ENCODE peak calls at places on chromosomes 7 and 10, in ten cellular contexts. N, M, X, W, A, D, I, Y, G and B are unnamed samples.

GRCh38 chr7:80921130-80921529 is 2.3 kb upstream of the SEMA3C start:
- DNase-seq in N (no peak), M (no peak), X (no peak), W (no peak), A (no peak), D (peak), I (no peak), Y (peak), G (no peak), B (no peak)

GRCh38 chr10:12414278-12414988 is 65.1 kb downstream of the CAMK1D start:
- DNase-seq in N (no peak), M (no peak), X (no peak), W (no peak), A (no peak), D (no peak), I (no peak), Y (peak), G (no peak), B (no peak)

GRCh38 chr7:44221231-44221791 is 20.5 kb downstream of the YKT6 start:
- DNase-seq in N (peak), M (peak), X (no peak), W (no peak), A (no peak), D (no peak), I (peak), Y (no peak), G (peak), B (no peak)

GRCh38 chr7:101693498-101694091 is 64.5 kb upstream of the MYL10 start:
- DNase-seq in N (no peak), M (no peak), X (no peak), W (no peak), A (no peak), D (no peak), I (no peak), Y (no peak), G (no peak), B (no peak)

GRCh38 chr7:25179325-25179724 is 49.0 kb downstream of the NPVF start:
- DNase-seq in N (no peak), M (no peak), X (no peak), W (no peak), A (no peak), D (no peak), I (no peak), Y (peak), G (no peak), B (no peak)

GRCh38 chr10:75358835-75359421 is 42.6 kb downstream of the ZNF503 start:
- DNase-seq in N (no peak), M (no peak), X (no peak), W (no peak), A (no peak), D (peak), I (no peak), Y (peak), G (no peak), B (peak)

GRCh38 chr10:35577915-35578607 is 27.1 kb upstream of the GJD4 start:
- DNase-seq in N (no peak), M (no peak), X (no peak), W (no peak), A (no peak), D (peak), I (no peak), Y (peak), G (no peak), B (no peak)

GRCh38 chr7:107971613-107972012 is 31.3 kb downstream of the LAMB1 start:
- DNase-seq in N (peak), M (no peak), X (no peak), W (peak), A (no peak), D (peak), I (no peak), Y (peak), G (no peak), B (no peak)

GRCh38 chr7:121755818-121756501 is 117.0 kb upstream of the PTPRZ1 start:
- DNase-seq in N (no peak), M (no peak), X (no peak), W (no peak), A (peak), D (no peak), I (no peak), Y (no peak), G (no peak), B (no peak)

GRCh38 chr7:30147223-30147622 is 12.4 kb downstream of the MTURN start:
- DNase-seq in N (no peak), M (no peak), X (no peak), W (no peak), A (no peak), D (no peak), I (no peak), Y (no peak), G (no peak), B (no peak)

GRCh38 chr7:47895026-47895425 is 53.2 kb downstream of the PKD1L1 start:
- DNase-seq in N (no peak), M (no peak), X (no peak), W (no peak), A (no peak), D (no peak), I (no peak), Y (no peak), G (no peak), B (no peak)

GRCh38 chr7:42611961-42612360 is 299.9 kb downstream of the C7orf25 start:
- DNase-seq in N (no peak), M (peak), X (no peak), W (no peak), A (no peak), D (no peak), I (no peak), Y (no peak), G (no peak), B (no peak)

GRCh38 chr10:114714281-114714741 is 56.2 kb upstream of the ABLIM1 start:
- DNase-seq in N (no peak), M (no peak), X (no peak), W (no peak), A (no peak), D (peak), I (no peak), Y (peak), G (no peak), B (no peak)

GRCh38 chr7:46982928-46983327 is 599.0 kb downstream of the TNS3 start:
- DNase-seq in N (no peak), M (no peak), X (no peak), W (no peak), A (no peak), D (no peak), I (no peak), Y (no peak), G (no peak), B (no peak)

GRCh38 chr7:30805081-30805691 is 34.0 kb downstream of the MINDY4 start:
- DNase-seq in N (no peak), M (no peak), X (no peak), W (peak), A (no peak), D (no peak), I (no peak), Y (no peak), G (no peak), B (no peak)

GRCh38 chr10:24533981-24534380 is 189.7 kb downstream of the ARHGAP21 start:
- DNase-seq in N (no peak), M (no peak), X (no peak), W (no peak), A (no peak), D (no peak), I (no peak), Y (no peak), G (no peak), B (no peak)

GRCh38 chr10:69416695-69417094 is at the start of gene TACR2:
- DNase-seq in N (no peak), M (no peak), X (no peak), W (no peak), A (no peak), D (no peak), I (no peak), Y (no peak), G (no peak), B (no peak)

GRCh38 chr10:98047009-98047741 is 16.8 kb upstream of the CRTAC1 start:
- DNase-seq in N (no peak), M (no peak), X (no peak), W (peak), A (no peak), D (peak), I (no peak), Y (no peak), G (no peak), B (no peak)

GRCh38 chr10:75023074-75023473 is 88.4 kb upstream of the SAMD8 start:
- DNase-seq in N (no peak), M (no peak), X (no peak), W (no peak), A (no peak), D (no peak), I (no peak), Y (no peak), G (no peak), B (no peak)

GRCh38 chr10:132036887-132037675 is 28.7 kb upstream of the JAKMIP3 start:
- DNase-seq in N (no peak), M (no peak), X (no peak), W (no peak), A (no peak), D (no peak), I (no peak), Y (no peak), G (peak), B (peak)

GRCh38 chr10:112446055-112446854 is 459 bp downstream of the ZDHHC6 start:
- DNase-seq in N (no peak), M (no peak), X (peak), W (no peak), A (peak), D (peak), I (peak), Y (peak), G (peak), B (no peak)

GRCh38 chr7:326273-326672 is 36.3 kb downstream of the FOXL3 start:
- DNase-seq in N (peak), M (no peak), X (no peak), W (no peak), A (no peak), D (no peak), I (no peak), Y (no peak), G (peak), B (peak)

GRCh38 chr7:85426487-85426960 is 239.7 kb upstream of the SEMA3D start:
- DNase-seq in N (peak), M (no peak), X (no peak), W (no peak), A (peak), D (peak), I (no peak), Y (peak), G (no peak), B (no peak)

GRCh38 chr10:36462194-36462593 is 663.2 kb upstream of the ANKRD30A start:
- DNase-seq in N (no peak), M (no peak), X (no peak), W (no peak), A (no peak), D (peak), I (no peak), Y (peak), G (no peak), B (no peak)

GRCh38 chr7:103593691-103594090 is 147.7 kb upstream of the SLC26A5 start:
- DNase-seq in N (no peak), M (no peak), X (no peak), W (no peak), A (no peak), D (no peak), I (no peak), Y (peak), G (no peak), B (no peak)

GRCh38 chr7:148191391-148192076 is 399.0 kb upstream of the C7orf33 start:
- DNase-seq in N (no peak), M (no peak), X (no peak), W (no peak), A (peak), D (peak), I (no peak), Y (no peak), G (no peak), B (no peak)

DNA sequence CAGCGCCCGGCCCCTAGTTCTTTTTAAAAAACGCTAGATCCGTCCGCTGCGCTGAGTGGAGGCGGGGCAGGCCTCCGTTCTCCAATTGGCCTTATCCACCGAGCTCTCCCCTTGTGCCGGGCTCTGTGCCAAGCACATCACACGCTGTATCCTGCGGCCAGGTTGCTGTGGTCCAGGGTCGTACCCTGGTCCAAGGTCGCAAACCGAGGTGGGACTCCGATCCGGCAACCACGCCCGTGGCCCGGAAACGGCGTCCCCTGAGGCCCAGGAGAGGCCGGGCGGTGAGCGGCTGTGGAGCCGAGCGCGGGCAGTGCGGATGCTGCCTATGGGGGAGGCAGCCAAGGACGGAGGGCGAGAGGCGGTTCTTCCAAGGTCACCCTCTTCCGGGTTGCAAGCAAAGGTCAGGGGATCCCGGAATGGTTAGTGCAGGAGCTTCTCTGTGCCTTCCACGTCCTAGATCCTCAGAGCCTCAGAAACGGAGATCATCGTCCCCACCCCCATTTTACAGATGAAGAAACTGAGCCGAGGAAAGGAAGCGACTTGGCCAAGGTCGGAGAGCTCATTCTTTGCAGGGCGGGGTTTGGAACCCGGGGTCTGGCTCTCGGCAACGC is 72.4 kb upstream of the LRRC4 start:
- DNase-seq in N (peak), M (no peak), X (peak), W (no peak), A (no peak), D (peak), I (no peak), Y (peak), G (no peak), B (no peak)
- TF ChIP-seq CTCF in N (no peak), M (no peak), X (no peak), W (no peak), A (no peak), D (no peak), I (no peak), Y (no peak), G (no peak), B (no peak)

DNA sequence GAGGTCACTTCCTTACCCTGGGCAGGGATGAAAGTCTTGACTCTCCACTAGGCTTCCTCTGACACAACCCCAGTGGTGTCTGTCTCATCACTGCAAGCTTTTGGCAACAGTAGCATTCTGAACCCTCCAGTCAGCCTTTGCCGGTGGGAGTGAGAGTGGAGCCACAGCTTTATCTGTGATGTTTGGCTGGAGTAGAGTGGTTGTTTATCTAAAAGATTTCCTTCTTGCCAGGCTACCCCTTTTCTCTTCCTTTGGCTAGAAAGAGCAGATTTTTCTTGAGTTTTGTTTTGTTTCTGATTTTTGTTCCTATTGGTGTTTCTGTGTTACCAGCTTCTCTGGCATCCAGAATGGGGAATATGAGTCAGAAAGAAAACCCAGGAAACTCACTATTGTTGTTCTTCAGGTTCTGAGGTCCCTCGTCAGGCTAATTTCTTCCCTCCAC is 98.9 kb upstream of the KIF5B start:
- DNase-seq in N (no peak), M (no peak), X (no peak), W (no peak), A (no peak), D (peak), I (no peak), Y (peak), G (no peak), B (no peak)
- TF ChIP-seq CTCF in N (no peak), M (no peak), X (no peak), W (no peak), A (no peak), D (no peak), I (no peak), Y (no peak), G (no peak), B (no peak)

GRCh38 chr10:93570383-93570782 is 3.9 kb downstream of the FFAR4 start:
- DNase-seq in N (no peak), M (no peak), X (no peak), W (no peak), A (no peak), D (no peak), I (no peak), Y (no peak), G (no peak), B (no peak)

GRCh38 chr10:93568105-93568390 is 1.6 kb downstream of the FFAR4 start:
- DNase-seq in N (no peak), M (no peak), X (no peak), W (no peak), A (no peak), D (no peak), I (no peak), Y (no peak), G (no peak), B (no peak)

GRCh38 chr10:93573051-93573909 is 6.8 kb downstream of the FFAR4 start:
- DNase-seq in N (peak), M (no peak), X (no peak), W (no peak), A (peak), D (no peak), I (no peak), Y (no peak), G (no peak), B (no peak)

GRCh38 chr10:93576888-93577287 is 10.4 kb downstream of the FFAR4 start:
- DNase-seq in N (no peak), M (no peak), X (no peak), W (no peak), A (no peak), D (no peak), I (no peak), Y (no peak), G (no peak), B (no peak)

GRCh38 chr10:93572606-93573005 is 6.1 kb downstream of the FFAR4 start:
- DNase-seq in N (no peak), M (no peak), X (no peak), W (no peak), A (no peak), D (no peak), I (no peak), Y (no peak), G (no peak), B (no peak)
- TF ChIP-seq CTCF in N (no peak), M (no peak), X (no peak), W (no peak), A (no peak), D (no peak), I (no peak), Y (no peak), G (no peak), B (no peak)

GRCh38 chr10:48468866-48469511 is 135.9 kb downstream of the ARHGAP22 start:
- DNase-seq in N (no peak), M (no peak), X (no peak), W (no peak), A (no peak), D (no peak), I (no peak), Y (no peak), G (peak), B (peak)

GRCh38 chr10:48470115-48470892 is 134.6 kb downstream of the ARHGAP22 start:
- DNase-seq in N (no peak), M (peak), X (no peak), W (no peak), A (no peak), D (peak), I (no peak), Y (no peak), G (peak), B (peak)

GRCh38 chr10:48472670-48473069 is 132.2 kb downstream of the ARHGAP22 start:
- DNase-seq in N (no peak), M (no peak), X (no peak), W (no peak), A (no peak), D (no peak), I (no peak), Y (no peak), G (no peak), B (no peak)

GRCh38 chr10:48469516-48470020 is 135.3 kb downstream of the ARHGAP22 start:
- DNase-seq in N (no peak), M (no peak), X (no peak), W (no peak), A (no peak), D (no peak), I (no peak), Y (no peak), G (peak), B (no peak)

GRCh38 chr10:48470893-48471805 is 133.7 kb downstream of the ARHGAP22 start:
- DNase-seq in N (no peak), M (peak), X (no peak), W (no peak), A (no peak), D (no peak), I (no peak), Y (peak), G (peak), B (peak)
- TF ChIP-seq CTCF in N (no peak), M (no peak), X (no peak), W (no peak), A (no peak), D (no peak), I (peak), Y (no peak), G (no peak), B (no peak)

DNA sequence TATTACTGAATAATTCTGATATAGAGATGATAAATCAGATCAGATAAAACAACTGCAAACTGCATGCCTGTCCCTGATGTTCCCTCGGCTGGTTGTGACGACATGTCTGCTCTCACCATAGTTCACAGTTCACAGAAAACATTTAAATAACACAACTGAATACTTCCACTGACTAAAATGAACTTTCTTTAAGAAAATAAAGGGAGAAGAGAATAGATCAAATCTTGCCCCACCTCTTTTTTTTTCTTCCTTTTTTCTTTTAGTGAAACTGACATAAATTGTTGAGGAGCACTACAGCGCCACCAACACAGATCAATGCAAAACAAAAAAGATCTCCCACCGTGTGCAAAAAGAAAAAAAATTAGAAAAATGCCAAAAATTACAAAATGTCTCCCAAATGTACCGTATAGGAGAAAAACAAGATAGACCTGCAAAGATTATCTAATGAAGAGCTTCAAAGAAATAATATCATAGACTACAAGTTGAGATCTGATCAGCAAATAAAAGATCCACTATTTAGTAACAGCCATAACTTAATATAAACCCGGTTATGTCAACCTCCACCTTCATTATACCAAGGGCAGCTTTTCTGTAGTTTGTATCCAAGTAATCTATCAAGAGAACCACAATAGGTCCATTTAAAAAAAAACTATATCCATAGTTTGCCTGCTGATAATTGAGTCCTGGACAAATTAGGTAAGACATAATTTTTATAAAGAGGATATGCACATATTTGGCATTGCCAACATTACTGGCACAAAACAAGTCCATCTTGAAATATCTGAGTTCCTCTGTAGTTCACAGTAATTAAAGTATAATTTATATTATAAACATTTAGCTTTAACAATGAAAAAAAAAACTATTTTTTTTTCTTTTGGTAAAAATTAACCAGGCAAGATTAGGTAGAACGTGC is 30.8 kb upstream of the EPC1 start:
- DNase-seq in N (no peak), M (peak), X (peak), W (no peak), A (no peak), D (peak), I (no peak), Y (peak), G (no peak), B (no peak)
- TF ChIP-seq CTCF in N (peak), M (no peak), X (peak), W (peak), A (no peak), D (peak), I (no peak), Y (peak), G (peak), B (peak)

GRCh38 chr7:96084880-96085551 is 236.9 kb downstream of the SLC25A13 start:
- DNase-seq in N (no peak), M (no peak), X (no peak), W (no peak), A (no peak), D (peak), I (no peak), Y (peak), G (no peak), B (no peak)
- TF ChIP-seq CTCF in N (no peak), M (no peak), X (no peak), W (no peak), A (no peak), D (no peak), I (no peak), Y (no peak), G (no peak), B (no peak)

DNA sequence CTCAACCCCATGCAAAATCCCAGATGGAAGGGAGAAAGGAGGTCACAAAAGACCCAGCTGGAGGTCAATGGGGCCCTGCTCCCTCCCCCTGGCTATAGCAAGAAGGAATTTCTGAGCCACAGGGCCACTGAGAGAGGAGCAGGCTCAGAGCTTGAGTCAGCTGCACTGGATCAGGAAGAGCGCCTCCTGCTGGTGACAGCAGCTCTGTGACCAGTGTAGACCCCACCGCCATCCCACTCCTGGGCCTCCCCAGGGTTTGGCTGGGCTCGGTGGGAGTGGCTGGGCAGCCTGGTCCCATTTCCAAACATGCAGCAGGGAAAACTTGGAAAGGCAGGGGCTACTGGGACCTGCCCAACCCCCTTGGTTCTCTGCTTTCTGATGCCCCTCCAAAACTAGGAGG is 31.5 kb upstream of the PRLHR start:
- DNase-seq in N (no peak), M (no peak), X (peak), W (peak), A (no peak), D (no peak), I (no peak), Y (peak), G (no peak), B (no peak)
- TF ChIP-seq CTCF in N (no peak), M (no peak), X (peak), W (no peak), A (no peak), D (peak), I (peak), Y (peak), G (no peak), B (peak)